ENCODE peak calls at places on chromosomes 6 and 20, in four cellular contexts. Z is SK-N-SH, K is breast epithelium, U is GM23338. A is an unnamed sample. For H3K4me1, the result is how much of the 10 kb centered on the place peaks cover.

GRCh38 chr20:1334370-1334731 is 5.4 kb upstream of the SDCBP2 start:
- DNase-seq in K (no peak), U (no peak), Z (no peak), A (no peak)

GRCh38 chr6:17885889-17886576 is 101.4 kb downstream of the KIF13A start:
- DNase-seq in U (no peak), K (no peak), Z (no peak), A (no peak)

GRCh38 chr20:10653593-10654288 is 20.1 kb downstream of the JAG1 start:
- DNase-seq in K (no peak), U (no peak), Z (no peak), A (no peak)

GRCh38 chr20:40686434-40686882 is 2.6 kb downstream of the MAFB start:
- DNase-seq in K (no peak), U (peak), Z (no peak), A (no peak)

GRCh38 chr6:93685494-93685893 is 266.1 kb upstream of the EPHA7 start:
- DNase-seq in U (no peak), Z (no peak), K (no peak), A (no peak)

GRCh38 chr6:137871299-137871698 is 4.2 kb downstream of the TNFAIP3 start:
- DNase-seq in Z (no peak), K (no peak), U (no peak), A (no peak)

GRCh38 chr20:37288091-37288490 is 1.4 kb upstream of the MANBAL start:
- DNase-seq in K (no peak), U (no peak), Z (no peak), A (peak)

GRCh38 chr6:5103250-5103649 is 18.1 kb downstream of the PPP1R3G start:
- DNase-seq in Z (no peak), U (no peak), K (no peak), A (no peak)

GRCh38 chr6:53005667-53006250 is 10.7 kb upstream of the GSTA4 start:
- DNase-seq in U (peak), K (no peak), Z (no peak), A (no peak)

GRCh38 chr6:25499851-25500250 is 152.2 kb upstream of the SCGN start:
- DNase-seq in Z (no peak), U (peak), K (no peak), A (no peak)

GRCh38 chr6:75213112-75213511 is 7.3 kb upstream of the COL12A1 start:
- DNase-seq in K (no peak), Z (no peak), U (peak), A (no peak)

GRCh38 chr20:60191014-60191413 is 232.8 kb downstream of the CDH26 start:
- DNase-seq in K (no peak), Z (no peak), U (no peak), A (no peak)

GRCh38 chr20:22808628-22809027 is 224.3 kb upstream of the FOXA2 start:
- DNase-seq in K (no peak), Z (no peak), U (no peak), A (no peak)

GRCh38 chr20:53077373-53078205 is 105.4 kb downstream of the TSHZ2 start:
- DNase-seq in K (no peak), Z (no peak), U (no peak), A (no peak)

GRCh38 chr20:53934421-53935352 is 135.7 kb downstream of the BCAS1 start:
- DNase-seq in Z (no peak), U (peak), K (no peak), A (no peak)

GRCh38 chr6:34053721-34054120 is 92.2 kb downstream of the GRM4 start:
- DNase-seq in Z (no peak), K (no peak), U (peak), A (no peak)

GRCh38 chr20:45070932-45071632 is 29.8 kb downstream of the KCNS1 start:
- DNase-seq in U (no peak), Z (no peak), K (no peak), A (no peak)

GRCh38 chr20:24027229-24027628 is 38.6 kb upstream of the GGTLC1 start:
- DNase-seq in K (no peak), Z (no peak), U (no peak), A (peak)

GRCh38 chr6:157229733-157230132 is 93.6 kb downstream of the TMEM242 start:
- DNase-seq in U (peak), K (peak), Z (no peak), A (no peak)

GRCh38 chr6:66986940-66987339 is 1279.9 kb upstream of the EYS start:
- DNase-seq in K (no peak), U (no peak), Z (no peak), A (no peak)

GRCh38 chr6:85574932-85575598 is 18.6 kb downstream of the SNX14 start:
- DNase-seq in U (no peak), Z (no peak), K (no peak), A (no peak)

GRCh38 chr6:2000962-2001361 is 244.4 kb downstream of the GMDS start:
- DNase-seq in K (no peak), Z (no peak), U (no peak), A (no peak)

GRCh38 chr20:51811040-51811351 is 8.7 kb upstream of the SALL4 start:
- DNase-seq in U (no peak), K (no peak), Z (no peak), A (no peak)

GRCh38 chr6:166228839-166229528 is 61.3 kb upstream of the TBXT start:
- DNase-seq in K (no peak), Z (no peak), U (peak), A (no peak)

GRCh38 chr20:23596856-23597255 is 8.9 kb downstream of the CST9 start:
- DNase-seq in Z (no peak), K (no peak), U (no peak), A (no peak)

GRCh38 chr6:56541736-56542366 is 100.8 kb downstream of the DST start:
- DNase-seq in U (no peak), K (no peak), Z (no peak), A (no peak)

GRCh38 chr20:51594999-51595532 is 52.5 kb upstream of the NFATC2 start:
- DNase-seq in K (peak), U (peak), Z (peak), A (peak)

GRCh38 chr6:3421763-3422456 is 34.9 kb downstream of the SLC22A23 start:
- DNase-seq in U (no peak), K (no peak), Z (no peak), A (no peak)

GRCh38 chr6:39855356-39855995 is 63.3 kb downstream of the DAAM2 start:
- DNase-seq in U (no peak), Z (no peak), K (no peak), A (no peak)

GRCh38 chr20:60116128-60116909 is 158.1 kb downstream of the CDH26 start:
- DNase-seq in Z (no peak), K (no peak), U (no peak), A (no peak)

GRCh38 chr6:139752086-139752485 is 377.6 kb upstream of the CITED2 start:
- DNase-seq in K (no peak), Z (no peak), U (no peak), A (no peak)

GRCh38 chr6:104537185-104537584 is 322.5 kb downstream of the HACE1 start:
- DNase-seq in Z (no peak), U (no peak), K (no peak), A (no peak)

GRCh38 chr20:23246682-23247664 is 103.6 kb upstream of the NXT1 start:
- DNase-seq in U (no peak), Z (no peak), K (no peak), A (no peak)

GRCh38 chr6:35688605-35689322 is at the start of gene FKBP5:
- DNase-seq in U (peak), Z (peak), K (peak), A (peak)
- TF ChIP-seq POLR2AphosphoS5 in U (peak), Z (peak), K (peak), A (peak)

GRCh38 chr6:28139860-28140500 is 1.7 kb upstream of the ZKSCAN8 start:
- DNase-seq in Z (no peak), U (no peak), K (no peak), A (no peak)

GRCh38 chr6:28136585-28137457 is 4.9 kb upstream of the ZKSCAN8 start:
- DNase-seq in Z (peak), K (peak), U (peak), A (peak)

GRCh38 chr6:28134716-28135115 is 7.0 kb upstream of the ZKSCAN8 start:
- DNase-seq in U (no peak), Z (no peak), K (no peak), A (no peak)

GRCh38 chr6:28135393-28135792 is 6.3 kb upstream of the ZKSCAN8 start:
- DNase-seq in K (no peak), Z (no peak), U (no peak), A (no peak)

GRCh38 chr6:28137458-28138020 is 4.1 kb upstream of the ZKSCAN8 start:
- DNase-seq in U (no peak), Z (no peak), K (no peak), A (no peak)
- H3K4me1 ChIP-seq in U (under half), Z (under half), K (under half), A (under half)

GRCh38 chr6:41939091-41939847 is 2.3 kb downstream of the CCND3 start:
- DNase-seq in U (peak), Z (no peak), K (no peak), A (no peak)

GRCh38 chr6:41938590-41938989 is 3.0 kb downstream of the CCND3 start:
- DNase-seq in Z (no peak), U (no peak), K (no peak), A (no peak)

GRCh38 chr6:41937472-41937871 is 4.1 kb downstream of the CCND3 start:
- DNase-seq in Z (no peak), K (no peak), U (no peak), A (no peak)

GRCh38 chr6:41936073-41936837 is 5.4 kb downstream of the CCND3 start:
- DNase-seq in Z (peak), K (peak), U (peak), A (peak)

DNA sequence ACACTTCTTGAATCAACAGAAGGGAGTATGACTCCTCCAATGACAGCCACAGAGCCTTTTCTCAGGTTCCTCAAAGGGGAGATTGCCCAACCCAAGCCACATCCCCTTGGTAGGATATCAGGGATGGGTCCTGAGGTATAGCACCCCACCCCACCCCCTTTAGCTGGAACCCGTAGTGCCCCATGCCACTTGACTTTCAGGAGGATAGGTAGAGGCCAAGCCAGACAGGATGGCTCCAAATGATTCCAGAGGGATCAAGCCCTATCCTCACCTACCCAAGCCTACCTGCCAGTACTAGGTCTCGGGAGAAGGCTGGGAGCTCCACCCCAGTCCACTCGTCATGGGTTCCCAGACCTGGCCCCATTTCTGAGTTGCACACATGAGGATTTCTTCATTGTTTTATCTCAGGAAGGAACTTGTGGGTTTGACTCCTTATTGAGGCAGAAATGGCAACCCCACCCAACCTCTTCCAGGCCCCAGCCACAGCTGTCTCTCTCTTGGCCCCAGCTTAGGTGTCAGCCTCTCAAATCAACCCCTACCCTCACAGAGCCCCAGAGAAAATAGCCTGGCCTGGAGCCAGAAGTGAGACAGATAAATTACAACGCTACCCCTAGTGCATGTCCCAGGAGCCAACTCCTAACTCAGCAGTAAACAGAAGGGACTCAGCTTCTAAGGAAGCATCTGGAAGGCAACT is 3.6 kb downstream of the CCND3 start:
- DNase-seq in K (no peak), Z (no peak), U (no peak), A (no peak)
- TF ChIP-seq POLR2AphosphoS5 in K (no peak), Z (no peak), U (no peak), A (no peak)

DNA sequence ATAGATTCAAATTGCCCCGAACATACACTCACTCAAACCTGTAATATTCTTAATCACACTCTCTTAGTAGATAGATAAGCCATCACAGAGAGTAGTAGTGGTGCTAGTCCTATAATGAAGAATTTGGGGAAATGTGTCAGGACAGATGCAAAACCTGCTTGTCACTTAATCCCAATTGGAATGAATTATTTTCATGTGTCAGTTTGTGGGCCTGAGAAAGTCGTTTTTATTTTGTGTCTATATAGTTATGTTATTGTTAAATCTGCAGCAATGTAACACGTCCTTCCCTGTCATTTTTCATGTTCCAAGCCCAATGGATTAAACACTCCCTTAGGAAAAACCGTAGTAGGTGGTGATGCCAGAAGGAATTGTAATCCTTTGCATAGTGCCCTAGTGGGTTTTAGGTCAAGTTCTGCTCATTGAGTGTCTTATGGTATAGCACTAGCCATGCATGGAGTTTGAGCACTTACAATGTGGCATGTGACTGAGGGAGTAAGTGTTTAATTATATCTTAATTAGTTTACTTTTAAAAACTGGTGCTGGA is 106.0 kb upstream of the PRSS16 start:
- DNase-seq in U (no peak), Z (no peak), K (no peak), A (no peak)
- H3K4me1 ChIP-seq in U (under half), Z (under half), K (under half), A (under half)

DNA sequence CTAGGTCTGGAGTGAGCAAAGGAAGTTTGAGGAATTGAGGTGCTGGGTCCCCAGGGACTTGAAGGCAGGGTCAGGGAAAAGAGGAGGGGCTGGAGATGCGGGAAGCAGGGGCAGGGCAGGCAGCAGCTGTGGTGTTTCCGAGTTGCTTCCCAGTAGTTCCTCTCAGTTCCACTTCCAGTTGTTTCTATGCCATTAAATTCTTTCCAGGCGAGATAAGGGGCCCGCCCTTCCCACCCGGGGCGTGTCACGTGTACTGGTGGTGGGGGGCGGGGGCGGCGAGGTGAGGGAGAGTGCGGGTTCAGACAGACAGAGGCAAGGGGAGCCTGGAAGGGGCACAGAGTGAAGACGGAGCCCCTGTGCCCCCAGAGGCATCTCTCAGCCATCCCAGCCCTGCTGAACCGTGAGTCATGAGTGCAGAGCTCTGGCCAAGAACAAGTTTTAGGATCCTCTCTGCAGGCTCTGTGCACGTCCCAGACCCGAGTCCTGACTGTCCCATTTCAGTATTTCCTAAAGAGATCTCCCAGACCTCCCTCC is 977 bp downstream of the TNXB start:
- DNase-seq in U (peak), Z (peak), K (no peak), A (no peak)
- TF ChIP-seq POLR2AphosphoS5 in U (no peak), Z (no peak), K (peak), A (peak)

GRCh38 chr20:63913768-63914167 is 18.8 kb downstream of the DNAJC5 start:
- DNase-seq in Z (no peak), U (no peak), K (no peak), A (no peak)

GRCh38 chr20:63908008-63908682 is 13.2 kb downstream of the DNAJC5 start:
- DNase-seq in K (no peak), Z (no peak), U (no peak), A (no peak)

GRCh38 chr20:63915471-63915870 is 20.5 kb downstream of the DNAJC5 start:
- DNase-seq in K (no peak), Z (no peak), U (no peak), A (no peak)

DNA sequence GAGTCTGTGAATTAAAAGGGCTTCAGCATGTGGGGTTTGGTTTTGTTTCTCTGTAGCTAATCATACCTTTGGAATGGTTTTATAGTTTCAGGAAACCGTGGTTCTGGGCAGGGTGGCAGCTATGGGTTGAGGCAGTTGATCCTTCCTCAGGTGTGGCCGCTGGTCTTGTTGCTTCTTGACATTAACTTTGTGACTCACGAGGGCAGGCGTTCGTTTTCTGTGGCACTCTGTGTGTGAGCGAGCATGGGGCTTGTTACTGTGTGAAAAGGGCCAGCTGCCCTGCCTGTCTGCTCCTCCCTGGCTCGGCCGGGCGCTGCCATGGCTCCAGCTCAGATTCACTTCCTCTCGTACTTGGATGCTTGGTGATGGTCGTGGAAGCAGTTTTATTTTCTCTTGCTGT is 16.2 kb downstream of the DNAJC5 start:
- DNase-seq in U (no peak), K (no peak), Z (no peak), A (peak)
- H3K4me1 ChIP-seq in U (under half), K (under half), Z (under half), A (under half)

GRCh38 chr6:151140767-151141166 is 99.0 kb upstream of the AKAP12 start:
- DNase-seq in K (no peak), U (no peak), Z (no peak), A (no peak)

GRCh38 chr6:151139524-151139923 is 100.2 kb upstream of the AKAP12 start:
- DNase-seq in Z (no peak), K (no peak), U (no peak), A (no peak)

GRCh38 chr6:151136141-151136755 is 103.5 kb upstream of the AKAP12 start:
- DNase-seq in Z (no peak), K (no peak), U (peak), A (no peak)

GRCh38 chr6:151141685-151142084 is 98.1 kb upstream of the AKAP12 start:
- DNase-seq in K (no peak), U (no peak), Z (no peak), A (peak)

DNA sequence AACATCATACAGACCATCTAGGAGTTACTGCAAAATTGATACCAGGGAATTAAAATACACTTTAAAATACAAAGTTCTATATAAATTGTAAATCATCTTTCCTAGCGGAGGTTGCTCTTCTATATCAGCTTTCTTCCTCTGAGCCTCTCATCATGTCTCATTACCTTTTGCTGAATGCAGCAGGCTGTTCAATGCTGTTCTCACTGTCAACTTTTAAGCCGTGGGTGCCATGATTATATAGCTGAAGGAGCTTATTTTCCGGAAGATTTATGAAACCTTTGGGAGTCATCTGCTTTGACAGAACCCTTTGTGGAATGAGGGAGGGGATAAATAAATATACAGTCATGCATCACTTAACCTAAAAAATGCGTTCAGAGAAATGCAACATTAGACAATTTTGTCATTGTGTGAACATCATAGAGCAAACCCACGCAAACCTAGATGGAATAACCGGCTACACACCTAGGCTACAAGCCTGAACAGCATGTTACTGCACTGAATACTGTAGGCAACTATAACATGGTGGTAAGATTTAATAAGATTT is 102.3 kb upstream of the AKAP12 start:
- DNase-seq in Z (no peak), K (no peak), U (no peak), A (no peak)
- TF ChIP-seq POLR2AphosphoS5 in Z (no peak), K (no peak), U (no peak), A (no peak)